ENCODE peak calls at places on chromosome 13, in four cellular contexts. One of them, this sample, is unnamed.

GRCh38 chr13:73533111-73533510 is 474.3 kb downstream of the KLF5 start:
- DNase-seq in fibroblast of mammary gland: no peak
- DNase-seq in HEK293T: no peak
- DNase-seq in activated T-cell treated with anti-CD3 and anti-CD28 coated beads, Interleukin-2, amount 50 U/mL, for 72 hours: no peak
- DNase-seq in this sample: no peak

GRCh38 chr13:53005631-53006030 is 23.0 kb upstream of the OLFM4 start:
- DNase-seq in fibroblast of mammary gland: no peak
- DNase-seq in HEK293T: no peak
- DNase-seq in activated T-cell treated with anti-CD3 and anti-CD28 coated beads, Interleukin-2, amount 50 U/mL, for 72 hours: no peak
- DNase-seq in this sample: peak; percentile 83

GRCh38 chr13:60663788-60664187 is 266.8 kb downstream of the TDRD3 start:
- DNase-seq in fibroblast of mammary gland: no peak
- DNase-seq in HEK293T: no peak
- DNase-seq in activated T-cell treated with anti-CD3 and anti-CD28 coated beads, Interleukin-2, amount 50 U/mL, for 72 hours: no peak
- DNase-seq in this sample: no peak

GRCh38 chr13:109778102-109778542 is 8.3 kb downstream of the IRS2 start:
- DNase-seq in fibroblast of mammary gland: peak; percentile 63
- DNase-seq in HEK293T: no peak
- DNase-seq in activated T-cell treated with anti-CD3 and anti-CD28 coated beads, Interleukin-2, amount 50 U/mL, for 72 hours: no peak
- DNase-seq in this sample: no peak

GRCh38 chr13:100674363-100674847 is at the start of gene TMTC4:
- DNase-seq in fibroblast of mammary gland: no peak
- DNase-seq in HEK293T: peak; percentile 12
- DNase-seq in activated T-cell treated with anti-CD3 and anti-CD28 coated beads, Interleukin-2, amount 50 U/mL, for 72 hours: no peak
- DNase-seq in this sample: no peak

GRCh38 chr13:112131740-112132113 is 64.8 kb downstream of the SOX1 start:
- DNase-seq in fibroblast of mammary gland: no peak
- DNase-seq in HEK293T: no peak
- DNase-seq in activated T-cell treated with anti-CD3 and anti-CD28 coated beads, Interleukin-2, amount 50 U/mL, for 72 hours: no peak
- DNase-seq in this sample: no peak

GRCh38 chr13:112333756-112334543 is 42.2 kb upstream of the SPACA7 start:
- DNase-seq in fibroblast of mammary gland: peak; percentile 11
- DNase-seq in HEK293T: no peak
- DNase-seq in activated T-cell treated with anti-CD3 and anti-CD28 coated beads, Interleukin-2, amount 50 U/mL, for 72 hours: no peak
- DNase-seq in this sample: no peak

GRCh38 chr13:112152846-112153245 is 85.9 kb downstream of the SOX1 start:
- DNase-seq in fibroblast of mammary gland: no peak
- DNase-seq in HEK293T: no peak
- DNase-seq in activated T-cell treated with anti-CD3 and anti-CD28 coated beads, Interleukin-2, amount 50 U/mL, for 72 hours: no peak
- DNase-seq in this sample: no peak

GRCh38 chr13:98798849-98799645 is 46.6 kb upstream of the SLC15A1 start:
- DNase-seq in fibroblast of mammary gland: peak; percentile 96
- DNase-seq in HEK293T: no peak
- DNase-seq in activated T-cell treated with anti-CD3 and anti-CD28 coated beads, Interleukin-2, amount 50 U/mL, for 72 hours: no peak
- DNase-seq in this sample: no peak

GRCh38 chr13:31267126-31267784 is 67.5 kb downstream of the B3GLCT start:
- DNase-seq in fibroblast of mammary gland: no peak
- DNase-seq in HEK293T: no peak
- DNase-seq in activated T-cell treated with anti-CD3 and anti-CD28 coated beads, Interleukin-2, amount 50 U/mL, for 72 hours: no peak
- DNase-seq in this sample: no peak

GRCh38 chr13:92537485-92537884 is 689.1 kb upstream of the GPC6 start:
- DNase-seq in fibroblast of mammary gland: no peak
- DNase-seq in HEK293T: no peak
- DNase-seq in activated T-cell treated with anti-CD3 and anti-CD28 coated beads, Interleukin-2, amount 50 U/mL, for 72 hours: no peak
- DNase-seq in this sample: no peak

GRCh38 chr13:59970847-59971246 is 192.9 kb downstream of the DIAPH3 start:
- DNase-seq in fibroblast of mammary gland: no peak
- DNase-seq in HEK293T: no peak
- DNase-seq in activated T-cell treated with anti-CD3 and anti-CD28 coated beads, Interleukin-2, amount 50 U/mL, for 72 hours: no peak
- DNase-seq in this sample: no peak

GRCh38 chr13:102517959-102518358 is 78.8 kb upstream of the TPP2 start:
- DNase-seq in fibroblast of mammary gland: peak; percentile 7
- DNase-seq in HEK293T: no peak
- DNase-seq in activated T-cell treated with anti-CD3 and anti-CD28 coated beads, Interleukin-2, amount 50 U/mL, for 72 hours: no peak
- DNase-seq in this sample: no peak

GRCh38 chr13:68715651-68716050 is 1392.0 kb upstream of the ATXN8OS start:
- DNase-seq in fibroblast of mammary gland: no peak
- DNase-seq in HEK293T: no peak
- DNase-seq in activated T-cell treated with anti-CD3 and anti-CD28 coated beads, Interleukin-2, amount 50 U/mL, for 72 hours: no peak
- DNase-seq in this sample: no peak

GRCh38 chr13:100330662-100331061 is 241.8 kb downstream of the PCCA start:
- DNase-seq in fibroblast of mammary gland: peak; percentile 26
- DNase-seq in HEK293T: no peak
- DNase-seq in activated T-cell treated with anti-CD3 and anti-CD28 coated beads, Interleukin-2, amount 50 U/mL, for 72 hours: no peak
- DNase-seq in this sample: no peak

GRCh38 chr13:50015263-50015662 is at the start of gene KCNRG:
- DNase-seq in fibroblast of mammary gland: peak; percentile 34
- DNase-seq in HEK293T: no peak
- DNase-seq in activated T-cell treated with anti-CD3 and anti-CD28 coated beads, Interleukin-2, amount 50 U/mL, for 72 hours: no peak
- DNase-seq in this sample: no peak